ENCODE peak calls at places on chromosomes 2 and 18, in five cellular contexts. S is caudate nucleus, G is NCI-H2081, Y is iris pigment epithelial cell, E is GM03348. B is an unnamed sample.

GRCh38 chr2:172101707-172102158 is 967 bp downstream of the DLX2 start:
- DNase-seq in G (peak; percentile 76), Y (no peak), E (no peak), S (no peak), B (no peak)

GRCh38 chr2:6290212-6290611 is 575.5 kb downstream of the CMPK2 start:
- DNase-seq in E (no peak), S (no peak), G (no peak), Y (no peak), B (no peak)

GRCh38 chr2:226098861-226099466 is 699.5 kb downstream of the NYAP2 start:
- DNase-seq in G (no peak), E (no peak), Y (no peak), S (no peak), B (no peak)

GRCh38 chr2:75602724-75603342 is 42.1 kb upstream of the EVA1A start:
- DNase-seq in G (no peak), Y (peak; percentile 90), E (peak; percentile 77), S (no peak), B (no peak)

GRCh38 chr2:196233808-196234501 is 62.6 kb upstream of the STK17B start:
- DNase-seq in S (no peak), E (no peak), G (no peak), Y (no peak), B (no peak)

GRCh38 chr2:68403199-68403644 is 38.1 kb downstream of the PLEK start:
- DNase-seq in Y (no peak), S (no peak), G (no peak), E (no peak), B (no peak)

GRCh38 chr2:203583696-203584095 is 48.6 kb upstream of the RAPH1 start:
- DNase-seq in S (no peak), G (no peak), E (peak; percentile 64), Y (peak; percentile 70), B (peak; percentile 64)

GRCh38 chr18:79952996-79953559 is 1.6 kb upstream of the SLC66A2 start:
- DNase-seq in G (peak; percentile 12), E (no peak), Y (no peak), S (no peak), B (no peak)

GRCh38 chr2:150090031-150090430 is 397.4 kb downstream of the RND3 start:
- DNase-seq in Y (no peak), S (no peak), G (no peak), E (no peak), B (no peak)

GRCh38 chr18:36732264-36732663 is 96.5 kb downstream of the TPGS2 start:
- DNase-seq in S (no peak), E (no peak), G (no peak), Y (no peak), B (no peak)

GRCh38 chr2:191626497-191627151 is 51.3 kb upstream of the NABP1 start:
- DNase-seq in G (no peak), E (peak; percentile 60), S (no peak), Y (peak; percentile 85), B (no peak)

GRCh38 chr2:26298638-26299393 is 47.1 kb upstream of the SELENOI start:
- DNase-seq in G (no peak), S (no peak), E (peak; percentile 69), Y (peak; percentile 54), B (no peak)

GRCh38 chr2:121018136-121019057 is 266.6 kb downstream of the TFCP2L1 start:
- DNase-seq in Y (peak; percentile 26), S (no peak), E (no peak), G (no peak), B (no peak)

GRCh38 chr2:69026026-69026425 is 13.0 kb downstream of the ANTXR1 start:
- DNase-seq in Y (peak; percentile 67), G (peak; percentile 59), S (no peak), E (no peak), B (no peak)

B was measured in NK-92 treated with Interleukin-12 subunit alpha and Interleukin-12 subunit beta, amount 100 ng/mL, for 24 hours.